ENCODE peak calls at places on chromosomes 11 and 22, in seven cellular contexts. One of them, this sample, is unnamed.

GRCh38 chr11:102495161-102496042 is 35.1 kb downstream of the MMP7 start:
- DNase-seq in DMS153: peak; percentile 58
- DNase-seq in NCI-H460: peak; percentile 80
- DNase-seq in tibial nerve: no peak
- DNase-seq in NCI-H345: peak; percentile 74
- DNase-seq in WERI-Rb-1: peak; percentile 27
- DNase-seq in NCI-H1105: peak; percentile 44
- DNase-seq in this sample: no peak

GRCh38 chr22:29382575-29383328 is 5.6 kb downstream of the AP1B1 start:
- DNase-seq in DMS153: no peak
- DNase-seq in NCI-H460: no peak
- DNase-seq in tibial nerve: no peak
- DNase-seq in NCI-H345: no peak
- DNase-seq in WERI-Rb-1: no peak
- DNase-seq in NCI-H1105: no peak
- DNase-seq in this sample: peak; percentile 59

GRCh38 chr11:67060111-67060522 is 3.5 kb downstream of the RHOD start:
- DNase-seq in DMS153: no peak
- DNase-seq in NCI-H460: no peak
- DNase-seq in tibial nerve: no peak
- DNase-seq in NCI-H345: no peak
- DNase-seq in WERI-Rb-1: peak; percentile 57
- DNase-seq in NCI-H1105: no peak
- DNase-seq in this sample: no peak

GRCh38 chr11:108307751-108308150 is 84.9 kb downstream of the ATM start:
- DNase-seq in DMS153: no peak
- DNase-seq in NCI-H460: no peak
- DNase-seq in tibial nerve: no peak
- DNase-seq in NCI-H345: no peak
- DNase-seq in WERI-Rb-1: no peak
- DNase-seq in NCI-H1105: no peak
- DNase-seq in this sample: no peak

GRCh38 chr11:37134637-37135036 is 536.6 kb upstream of the RAG2 start:
- DNase-seq in DMS153: no peak
- DNase-seq in NCI-H460: no peak
- DNase-seq in tibial nerve: no peak
- DNase-seq in NCI-H345: no peak
- DNase-seq in WERI-Rb-1: no peak
- DNase-seq in NCI-H1105: no peak
- DNase-seq in this sample: no peak

GRCh38 chr22:40976866-40977700 is 25.9 kb downstream of the RBX1 start:
- DNase-seq in DMS153: no peak
- DNase-seq in NCI-H460: no peak
- DNase-seq in tibial nerve: no peak
- DNase-seq in NCI-H345: no peak
- DNase-seq in WERI-Rb-1: no peak
- DNase-seq in NCI-H1105: no peak
- DNase-seq in this sample: no peak

GRCh38 chr11:91795139-91795887 is 429.3 kb upstream of the FAT3 start:
- DNase-seq in DMS153: no peak
- DNase-seq in NCI-H460: no peak
- DNase-seq in tibial nerve: no peak
- DNase-seq in NCI-H345: no peak
- DNase-seq in WERI-Rb-1: no peak
- DNase-seq in NCI-H1105: no peak
- DNase-seq in this sample: no peak

GRCh38 chr11:71151561-71151960 is 100.8 kb downstream of the SHANK2 start:
- DNase-seq in DMS153: no peak
- DNase-seq in NCI-H460: no peak
- DNase-seq in tibial nerve: no peak
- DNase-seq in NCI-H345: no peak
- DNase-seq in WERI-Rb-1: no peak
- DNase-seq in NCI-H1105: no peak
- DNase-seq in this sample: no peak

GRCh38 chr11:21933095-21933494 is 259.8 kb upstream of the ANO5 start:
- DNase-seq in DMS153: no peak
- DNase-seq in NCI-H460: no peak
- DNase-seq in tibial nerve: no peak
- DNase-seq in NCI-H345: no peak
- DNase-seq in WERI-Rb-1: no peak
- DNase-seq in NCI-H1105: no peak
- DNase-seq in this sample: no peak

GRCh38 chr22:35900483-35901168 is 128.0 kb downstream of the RBFOX2 start:
- DNase-seq in DMS153: no peak
- DNase-seq in NCI-H460: no peak
- DNase-seq in tibial nerve: no peak
- DNase-seq in NCI-H345: no peak
- DNase-seq in WERI-Rb-1: no peak
- DNase-seq in NCI-H1105: no peak
- DNase-seq in this sample: no peak

GRCh38 chr11:10931761-10932700 is 74.2 kb upstream of the ZBED5 start:
- DNase-seq in DMS153: no peak
- DNase-seq in NCI-H460: no peak
- DNase-seq in tibial nerve: no peak
- DNase-seq in NCI-H345: peak; percentile 21
- DNase-seq in WERI-Rb-1: peak; percentile 44
- DNase-seq in NCI-H1105: no peak
- DNase-seq in this sample: peak; percentile 75

GRCh38 chr11:65121865-65122696 is at the start of the genes FAU and MRPL49:
- DNase-seq in DMS153: peak; percentile 95
- DNase-seq in NCI-H460: peak; percentile 94
- DNase-seq in tibial nerve: peak; percentile 95
- DNase-seq in NCI-H345: peak; percentile 99
- DNase-seq in WERI-Rb-1: peak; percentile 99
- DNase-seq in NCI-H1105: peak; percentile 99
- DNase-seq in this sample: peak; percentile 99

This sample was measured in tibial artery.